ENCODE peak calls at places on chromosomes 2 and 18, in ten cellular contexts. O is ovary, R is breast epithelium, Q is IMR-90, K is uterus, W is suprapubic skin, S is stomach, L is body of pancreas, J is heart left ventricle, Z is HCT116. M is an unnamed sample.

GRCh38 chr2:11092693-11093335 is 62.5 kb upstream of the SLC66A3 start:
- DNase-seq in O (no peak), R (no peak), Q (no peak), K (no peak), W (no peak), S (no peak), L (no peak), J (no peak), Z (no peak), M (no peak)

GRCh38 chr2:217956895-217957457 is 45.8 kb downstream of the TNS1 start:
- DNase-seq in O (no peak), R (no peak), Q (no peak), K (peak; percentile 62), W (peak; percentile 59), S (peak; percentile 23), L (no peak), J (peak; percentile 63), Z (no peak), M (no peak)

GRCh38 chr2:69241039-69241586 is 145.9 kb downstream of the GFPT1 start:
- DNase-seq in O (no peak), R (no peak), Q (no peak), K (no peak), W (no peak), S (no peak), L (no peak), J (no peak), Z (no peak), M (no peak)

GRCh38 chr2:148720501-148720998 is 76.0 kb downstream of the EPC2 start:
- DNase-seq in O (peak; percentile 24), R (no peak), Q (peak; percentile 57), K (peak; percentile 19), W (peak; percentile 56), S (peak; percentile 51), L (peak; percentile 10), J (no peak), Z (no peak), M (peak; percentile 9)

GRCh38 chr2:45009303-45009927 is at the start of gene SIX2:
- DNase-seq in O (peak; percentile 34), R (peak; percentile 80), Q (peak; percentile 72), K (peak; percentile 82), W (peak; percentile 92), S (peak; percentile 90), L (peak; percentile 97), J (peak; percentile 93), Z (peak; percentile 85), M (peak; percentile 97)

GRCh38 chr2:168796583-168797285 is 5.7 kb upstream of the NOSTRIN start:
- DNase-seq in O (no peak), R (no peak), Q (peak; percentile 15), K (no peak), W (no peak), S (no peak), L (no peak), J (no peak), Z (no peak), M (no peak)

GRCh38 chr2:122236152-122236892 is 480.9 kb downstream of the TSN start:
- DNase-seq in O (no peak), R (peak; percentile 22), Q (no peak), K (peak; percentile 13), W (no peak), S (no peak), L (peak; percentile 41), J (no peak), Z (no peak), M (peak; percentile 14)

GRCh38 chr2:216485745-216486144 is 12.9 kb upstream of the RPL37A start:
- DNase-seq in O (no peak), R (no peak), Q (no peak), K (no peak), W (no peak), S (no peak), L (peak; percentile 36), J (no peak), Z (no peak), M (no peak)

GRCh38 chr2:53252115-53252514 is 515.5 kb upstream of the CHAC2 start:
- DNase-seq in O (no peak), R (no peak), Q (peak; percentile 27), K (no peak), W (no peak), S (no peak), L (no peak), J (no peak), Z (no peak), M (no peak)

GRCh38 chr2:230319211-230319862 is 7.7 kb upstream of the SP140L start:
- DNase-seq in O (no peak), R (no peak), Q (no peak), K (no peak), W (no peak), S (no peak), L (peak; percentile 28), J (no peak), Z (no peak), M (no peak)

GRCh38 chr2:109332880-109333279 is 203.9 kb downstream of the SH3RF3 start:
- DNase-seq in O (no peak), R (no peak), Q (no peak), K (no peak), W (no peak), S (no peak), L (no peak), J (no peak), Z (no peak), M (no peak)

GRCh38 chr2:109333414-109334194 is 204.6 kb downstream of the SH3RF3 start:
- DNase-seq in O (no peak), R (no peak), Q (peak; percentile 47), K (no peak), W (no peak), S (no peak), L (no peak), J (no peak), Z (no peak), M (no peak)

GRCh38 chr2:109331081-109331480 is 202.1 kb downstream of the SH3RF3 start:
- DNase-seq in O (no peak), R (no peak), Q (no peak), K (peak; percentile 68), W (no peak), S (no peak), L (no peak), J (no peak), Z (no peak), M (no peak)

GRCh38 chr2:109330056-109330455 is 201.1 kb downstream of the SH3RF3 start:
- DNase-seq in O (no peak), R (no peak), Q (peak; percentile 55), K (no peak), W (no peak), S (no peak), L (no peak), J (no peak), Z (no peak), M (no peak)

GRCh38 chr2:109331864-109332848 is 203.2 kb downstream of the SH3RF3 start:
- DNase-seq in O (peak; percentile 34), R (peak; percentile 83), Q (peak; percentile 96), K (peak; percentile 71), W (peak; percentile 89), S (peak; percentile 40), L (peak; percentile 68), J (peak; percentile 88), Z (peak; percentile 36), M (peak; percentile 63)
- TF ChIP-seq POLR2A in O (no peak), R (no peak), Q (peak; percentile 74), K (no peak), W (no peak), S (no peak), L (no peak), J (peak; percentile 15), Z (no peak), M (no peak)

DNA sequence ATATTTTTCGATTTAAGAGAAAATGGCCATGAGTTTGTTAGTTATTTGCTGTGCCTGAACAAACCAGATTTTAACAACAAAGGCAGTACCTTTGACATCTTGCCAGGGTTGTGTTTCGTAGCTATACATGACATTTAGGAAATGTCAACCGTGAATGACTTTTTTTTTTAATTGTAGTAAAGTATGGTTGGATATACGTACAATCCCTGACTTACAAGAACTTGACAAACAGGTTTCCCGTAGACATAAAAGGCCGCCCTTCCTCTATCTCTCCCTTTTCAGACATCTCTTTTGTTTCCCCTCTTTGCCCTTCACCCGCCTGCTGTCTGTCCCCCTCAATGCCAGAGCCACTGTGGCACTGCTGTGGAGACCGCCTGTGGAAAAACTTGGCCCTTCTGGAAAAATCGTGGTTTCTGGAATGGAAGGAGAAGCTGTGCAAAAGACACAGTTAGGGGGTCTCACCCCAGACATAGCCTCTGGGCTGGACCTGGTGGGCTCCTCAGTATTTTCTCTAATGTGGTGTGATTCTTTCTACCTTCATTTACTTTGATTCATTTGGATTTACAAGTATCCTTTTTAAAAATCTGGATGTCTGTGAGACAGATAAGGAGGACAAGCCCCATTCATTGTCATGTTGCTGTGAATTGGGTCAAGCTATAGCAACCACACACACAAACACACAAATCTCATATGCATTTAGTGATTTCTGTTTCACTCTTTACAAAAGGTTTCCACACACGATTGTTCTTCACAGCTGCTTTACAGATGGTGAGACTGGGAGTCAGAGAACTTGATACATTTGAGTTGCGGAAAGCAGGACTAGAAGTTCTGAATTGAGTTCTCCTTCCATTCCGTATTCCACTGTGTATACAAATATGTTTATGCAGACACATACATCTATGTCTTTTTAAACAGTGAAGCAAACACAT is 48.6 kb downstream of the SPATS2L start:
- DNase-seq in O (no peak), R (no peak), Q (no peak), K (no peak), W (no peak), S (no peak), L (no peak), J (no peak), Z (no peak), M (no peak)
- H3K27me3 ChIP-seq in O (no peaks in the 10 kb centered on the region), R (no peaks in the 10 kb centered on the region), Q (no peaks in the 10 kb centered on the region), K (no peaks in the 10 kb centered on the region), W (no peaks in the 10 kb centered on the region), S (no peaks in the 10 kb centered on the region), L (no peaks in the 10 kb centered on the region), J (no peaks in the 10 kb centered on the region), Z (no peaks in the 10 kb centered on the region), M (no peaks in the 10 kb centered on the region)

GRCh38 chr18:25103468-25104155 is 248.4 kb downstream of the ZNF521 start:
- DNase-seq in O (no peak), R (no peak), Q (no peak), K (no peak), W (no peak), S (no peak), L (no peak), J (no peak), Z (no peak), M (no peak)

GRCh38 chr18:25102657-25103056 is 249.3 kb downstream of the ZNF521 start:
- DNase-seq in O (no peak), R (no peak), Q (no peak), K (no peak), W (no peak), S (no peak), L (no peak), J (no peak), Z (no peak), M (no peak)

GRCh38 chr18:25097119-25098114 is 254.5 kb downstream of the ZNF521 start:
- DNase-seq in O (no peak), R (no peak), Q (peak; percentile 73), K (no peak), W (no peak), S (no peak), L (no peak), J (no peak), Z (no peak), M (no peak)

GRCh38 chr18:25099838-25100393 is 252.1 kb downstream of the ZNF521 start:
- DNase-seq in O (peak; percentile 50), R (no peak), Q (peak; percentile 40), K (no peak), W (no peak), S (no peak), L (no peak), J (no peak), Z (no peak), M (no peak)
- TF ChIP-seq CTCF in O (no peak), R (no peak), Q (peak; percentile 21), K (no peak), W (no peak), S (no peak), L (no peak), J (no peak), Z (no peak), M (no peak)

GRCh38 chr2:127408004-127408806 is 10.0 kb upstream of the PROC start:
- DNase-seq in O (peak; percentile 93), R (peak; percentile 85), Q (peak; percentile 85), K (peak; percentile 94), W (peak; percentile 93), S (peak; percentile 95), L (peak; percentile 92), J (peak; percentile 94), Z (peak; percentile 57), M (peak; percentile 80)
- TF ChIP-seq POLR2A in O (no peak), R (no peak), Q (peak; percentile 61), K (peak; percentile 14), W (no peak), S (no peak), L (peak; percentile 63), J (peak; percentile 54), Z (no peak), M (peak; percentile 92)